ENCODE peak calls at places on chromosome X, in seven cellular contexts. T, S, L, I, N, Z and F are unnamed samples. For H3K4me1 and H3K27me3, the result is how much of the 10 kb centered on the place peaks cover.

GRCh38 chrX:19579485-19579884 is 64.2 kb upstream of the MAP3K15 start:
- DNase-seq in T (no peak), S (no peak), L (peak), I (no peak), N (no peak), Z (no peak), F (no peak)

GRCh38 chrX:15142084-15142715 is 127.7 kb downstream of the ASB9 start:
- DNase-seq in T (no peak), S (no peak), L (no peak), I (no peak), N (no peak), Z (no peak), F (no peak)

GRCh38 chrX:31658360-31658759 is 586.5 kb upstream of the FTHL17 start:
- DNase-seq in T (no peak), S (no peak), L (peak), I (no peak), N (no peak), Z (no peak), F (no peak)

GRCh38 chrX:38212246-38212645 is 8.4 kb downstream of the SRPX start:
- DNase-seq in T (no peak), S (no peak), L (peak), I (no peak), N (no peak), Z (no peak), F (no peak)

GRCh38 chrX:100649550-100650356 is 5.8 kb downstream of the SRPX2 start:
- DNase-seq in T (peak), S (peak), L (peak), I (peak), N (no peak), Z (no peak), F (peak)

GRCh38 chrX:14095702-14096101 is 66.0 kb upstream of the GEMIN8 start:
- DNase-seq in T (peak), S (no peak), L (peak), I (peak), N (peak), Z (no peak), F (peak)

GRCh38 chrX:134484039-134484438 is 24.1 kb downstream of the HPRT1 start:
- DNase-seq in T (no peak), S (no peak), L (peak), I (no peak), N (no peak), Z (no peak), F (no peak)

GRCh38 chrX:85569691-85570090 is 190.2 kb upstream of the POF1B start:
- DNase-seq in T (no peak), S (no peak), L (no peak), I (no peak), N (no peak), Z (no peak), F (no peak)

GRCh38 chrX:17497193-17497592 is 122.2 kb downstream of the NHS start:
- DNase-seq in T (no peak), S (no peak), L (no peak), I (no peak), N (no peak), Z (no peak), F (no peak)

GRCh38 chrX:153469811-153470410 is 465 bp downstream of the HAUS7 start:
- DNase-seq in T (no peak), S (no peak), L (peak), I (peak), N (no peak), Z (peak), F (peak)

GRCh38 chrX:8245411-8245810 is 74.3 kb upstream of the VCX2 start:
- DNase-seq in T (no peak), S (no peak), L (no peak), I (no peak), N (no peak), Z (no peak), F (no peak)

GRCh38 chrX:47361538-47362511 is 8.6 kb upstream of the ZNF157 start:
- DNase-seq in T (peak), S (peak), L (peak), I (peak), N (peak), Z (peak), F (peak)

GRCh38 chrX:105745863-105746262 is 76.5 kb upstream of the NRK start:
- DNase-seq in T (no peak), S (no peak), L (no peak), I (no peak), N (no peak), Z (no peak), F (no peak)
- TF ChIP-seq POLR2A in T (no peak), S (no peak), L (no peak), I (no peak), N (no peak), Z (no peak), F (no peak)

GRCh38 chrX:106906361-106906760 is 3.2 kb upstream of the RIPPLY1 start:
- DNase-seq in T (no peak), S (no peak), L (peak), I (peak), N (no peak), Z (no peak), F (no peak)
- H3K4me1 ChIP-seq in T (under half), S (under half), L (under half), I (under half), N (under half), Z (under half), F (under half)

GRCh38 chrX:12751887-12752286 is 39.3 kb upstream of the PRPS2 start:
- DNase-seq in T (no peak), S (no peak), L (no peak), I (no peak), N (no peak), Z (no peak), F (no peak)

GRCh38 chrX:12747433-12747832 is 43.8 kb upstream of the PRPS2 start:
- DNase-seq in T (no peak), S (no peak), L (no peak), I (no peak), N (no peak), Z (no peak), F (no peak)

GRCh38 chrX:12758291-12758690 is 32.9 kb upstream of the PRPS2 start:
- DNase-seq in T (no peak), S (no peak), L (no peak), I (no peak), N (no peak), Z (no peak), F (no peak)

GRCh38 chrX:12753366-12753765 is 37.8 kb upstream of the PRPS2 start:
- DNase-seq in T (no peak), S (no peak), L (no peak), I (no peak), N (no peak), Z (no peak), F (no peak)
- H3K27me3 ChIP-seq in T (under half), S (under half), L (under half), I (under half), N (under half), Z (under half), F (under half)

DNA sequence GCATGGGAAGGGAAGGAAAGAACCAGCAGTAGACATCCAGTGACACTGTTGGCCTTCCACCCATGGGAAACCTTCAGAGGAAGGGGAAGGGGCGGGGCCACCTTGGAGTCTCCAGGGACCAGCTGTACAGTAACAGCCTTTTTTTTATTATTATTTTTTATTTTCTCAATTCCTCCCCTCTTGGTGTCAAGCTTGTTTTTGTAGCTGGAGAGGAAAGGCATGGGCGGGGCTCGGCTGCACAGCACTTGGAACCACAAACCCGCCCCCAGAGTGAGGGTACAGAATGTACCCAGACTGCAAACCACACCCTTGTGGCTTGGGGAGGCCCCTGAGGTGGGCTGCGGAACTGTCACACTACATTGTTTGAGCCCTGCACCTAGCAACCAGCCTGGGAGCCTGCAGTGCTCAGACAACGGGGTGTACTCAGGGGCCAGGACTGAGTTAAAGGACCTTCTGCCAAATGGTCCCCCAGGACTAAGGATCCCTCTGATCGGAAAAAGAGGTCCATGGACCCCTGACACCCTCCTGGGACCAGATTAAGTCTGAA is 45.7 kb downstream of the PRPS1 start:
- DNase-seq in T (peak), S (peak), L (peak), I (peak), N (peak), Z (peak), F (peak)
- TF ChIP-seq POLR2A in T (no peak), S (no peak), L (no peak), I (no peak), N (no peak), Z (no peak), F (no peak)

GRCh38 chrX:48918303-48918643 is 551 bp downstream of the PIM2 start:
- DNase-seq in T (no peak), S (no peak), L (no peak), I (no peak), N (no peak), Z (no peak), F (no peak)
- H3K4me1 ChIP-seq in T (under half), S (under half), L (under half), I (under half), N (under half), Z (under half), F (under half)

GRCh38 chrX:9373789-9374188 is 91.1 kb upstream of the TBL1X start:
- DNase-seq in T (no peak), S (no peak), L (no peak), I (no peak), N (no peak), Z (no peak), F (no peak)
- H3K27me3 ChIP-seq in T (under half), S (under half), L (under half), I (under half), N (under half), Z (under half), F (under half)

GRCh38 chrX:115562492-115562872 is 1.5 kb downstream of the PLS3 start:
- DNase-seq in T (no peak), S (no peak), L (peak), I (no peak), N (no peak), Z (no peak), F (no peak)

GRCh38 chrX:115560211-115560977 is 580 bp upstream of the PLS3 start:
- DNase-seq in T (no peak), S (no peak), L (peak), I (peak), N (no peak), Z (no peak), F (no peak)

GRCh38 chrX:115561605-115562491 is 874 bp downstream of the PLS3 start:
- DNase-seq in T (peak), S (peak), L (peak), I (peak), N (peak), Z (no peak), F (peak)

GRCh38 chrX:115559672-115560071 is 1.3 kb upstream of the PLS3 start:
- DNase-seq in T (peak), S (no peak), L (no peak), I (no peak), N (no peak), Z (no peak), F (no peak)

GRCh38 chrX:115560978-115561604 is at the start of gene PLS3:
- DNase-seq in T (peak), S (peak), L (peak), I (peak), N (peak), Z (no peak), F (peak)
- TF ChIP-seq POLR2A in T (no peak), S (peak), L (peak), I (no peak), N (peak), Z (peak), F (no peak)